ENCODE peak calls at places on chromosome 18, in five cellular contexts. W, U, T, C and N are unnamed samples.

GRCh38 chr18:30957086-30957485 is 85.5 kb downstream of the DSC3 start:
- DNase-seq in U (no peak), C (no peak), T (no peak), W (no peak), N (no peak)

GRCh38 chr18:67386028-67386427 is 130.5 kb downstream of the DSEL start:
- DNase-seq in W (peak), U (no peak), C (no peak), T (no peak), N (no peak)

GRCh38 chr18:2410688-2411087 is 160.6 kb downstream of the METTL4 start:
- DNase-seq in C (no peak), T (no peak), W (no peak), U (no peak), N (no peak)

GRCh38 chr18:48917579-48918101 is 33.1 kb downstream of the SMAD7 start:
- DNase-seq in W (no peak), U (no peak), T (peak), C (no peak), N (no peak)

GRCh38 chr18:70426818-70427217 is 138.0 kb downstream of the SOCS6 start:
- DNase-seq in U (no peak), W (no peak), C (no peak), T (no peak), N (no peak)

GRCh38 chr18:56296381-56296780 is 342.0 kb downstream of the TXNL1 start:
- DNase-seq in C (no peak), U (no peak), W (no peak), T (no peak), N (no peak)

GRCh38 chr18:7618821-7619410 is 51.8 kb downstream of the PTPRM start:
- DNase-seq in W (no peak), T (no peak), U (no peak), C (no peak), N (no peak)

GRCh38 chr18:3138274-3138975 is 81.3 kb downstream of the MYOM1 start:
- DNase-seq in W (no peak), C (no peak), U (no peak), T (no peak), N (no peak)

GRCh38 chr18:36831139-36831538 is 2.2 kb downstream of the KIAA1328 start:
- DNase-seq in T (no peak), W (no peak), C (no peak), U (no peak), N (no peak)

GRCh38 chr18:53715243-53715853 is 509.1 kb downstream of the MBD2 start:
- DNase-seq in U (no peak), C (no peak), W (no peak), T (no peak), N (no peak)

GRCh38 chr18:56112013-56112749 is 524.2 kb upstream of the TCF4 start:
- DNase-seq in T (no peak), W (no peak), U (no peak), C (no peak), N (no peak)

GRCh38 chr18:77108001-77108692 is 24.4 kb downstream of the MBP start:
- DNase-seq in U (peak), T (peak), C (no peak), W (peak), N (peak)

GRCh38 chr18:26040051-26040656 is 50.3 kb downstream of the SS18 start:
- DNase-seq in U (no peak), T (no peak), W (no peak), C (no peak), N (no peak)

GRCh38 chr18:48124857-48125626 is 194.6 kb upstream of the SMAD2 start:
- DNase-seq in U (no peak), W (peak), T (no peak), C (no peak), N (no peak)

GRCh38 chr18:35397976-35398375 is 20.8 kb upstream of the ZNF396 start:
- DNase-seq in W (no peak), T (no peak), U (no peak), C (no peak), N (no peak)

GRCh38 chr18:26547302-26548143 is 830 bp downstream of the KCTD1 start:
- DNase-seq in W (peak), C (peak), U (peak), T (peak), N (no peak)

GRCh38 chr18:78151234-78151633 is 828.4 kb upstream of the SALL3 start:
- DNase-seq in U (no peak), C (no peak), W (no peak), T (no peak), N (no peak)

GRCh38 chr18:12276736-12277554 is 22.8 kb downstream of the CIDEA start:
- DNase-seq in W (no peak), U (no peak), T (no peak), C (no peak), N (no peak)

GRCh38 chr18:12274793-12275192 is 20.6 kb downstream of the CIDEA start:
- DNase-seq in W (no peak), T (no peak), U (no peak), C (no peak), N (no peak)

GRCh38 chr18:12271376-12272235 is 17.4 kb downstream of the CIDEA start:
- DNase-seq in T (peak), C (no peak), W (peak), U (peak), N (peak)
- TF ChIP-seq POLR2A in T (peak), C (no peak), W (no peak), U (no peak), N (no peak)

DNA sequence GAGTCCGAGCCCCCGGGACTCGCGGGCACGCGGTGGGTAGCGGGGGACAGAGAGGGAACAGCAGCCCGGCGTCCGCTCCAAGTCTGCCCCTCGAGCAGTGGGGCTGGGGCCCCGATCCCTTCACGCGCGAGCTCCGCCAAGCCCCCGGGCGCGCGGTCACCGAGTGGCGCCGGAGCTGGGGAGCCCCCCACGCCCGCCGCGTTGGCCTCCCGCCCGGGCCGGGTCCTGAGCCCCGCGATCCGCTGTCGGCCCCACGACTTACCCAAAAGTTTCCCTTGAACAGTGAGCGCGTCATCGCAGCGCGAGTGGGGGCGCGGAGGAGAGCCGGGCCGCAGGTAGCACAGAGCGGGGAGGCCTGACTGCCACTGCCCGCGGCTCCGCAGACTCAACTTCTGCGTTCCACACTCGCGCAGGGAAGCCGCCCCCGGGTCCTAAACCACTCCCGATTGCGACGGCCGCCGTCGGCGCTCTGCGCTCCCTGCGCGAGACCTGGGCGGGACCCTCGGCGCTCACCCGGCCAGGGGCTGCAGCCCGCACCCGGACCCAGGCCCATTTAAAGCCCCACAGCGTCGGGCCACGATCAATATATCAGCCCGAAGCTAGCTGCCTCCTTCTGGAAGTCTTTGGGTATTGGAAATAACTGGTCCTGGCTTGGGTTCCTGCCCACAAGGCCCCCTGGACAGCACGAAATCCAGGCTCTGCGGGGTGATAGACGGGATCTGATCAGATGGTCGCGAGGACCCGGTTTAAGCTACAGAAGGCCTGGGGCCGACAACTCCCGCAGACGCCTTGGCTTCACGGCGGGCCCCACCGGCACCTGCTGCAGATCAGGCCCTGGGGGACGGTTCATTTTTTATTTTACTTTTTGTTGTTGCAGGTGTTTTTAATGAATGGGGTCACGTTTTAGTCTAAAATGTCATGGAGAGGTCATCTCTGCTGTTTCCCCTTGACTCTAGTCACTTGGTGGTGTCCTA is at the start of gene PSTPIP2:
- DNase-seq in W (peak), C (peak), T (peak), U (peak), N (peak)
- TF ChIP-seq POLR2A in W (no peak), C (no peak), T (no peak), U (peak), N (peak)

GRCh38 chr18:8800876-8801262 is 95.5 kb downstream of the MTCL1 start:
- DNase-seq in U (no peak), T (no peak), W (no peak), C (no peak), N (peak)
- TF ChIP-seq POLR2A in U (no peak), T (no peak), W (no peak), C (no peak), N (no peak)

GRCh38 chr18:61736168-61736567 is 156.6 kb downstream of the RNF152 start:
- DNase-seq in T (no peak), C (no peak), U (no peak), W (no peak), N (no peak)

GRCh38 chr18:61738042-61738441 is 154.8 kb downstream of the RNF152 start:
- DNase-seq in U (no peak), T (no peak), W (no peak), C (no peak), N (no peak)

GRCh38 chr18:61738488-61738887 is 154.3 kb downstream of the RNF152 start:
- DNase-seq in U (no peak), T (no peak), W (no peak), C (no peak), N (no peak)

GRCh38 chr18:61732854-61733253 is 160.0 kb downstream of the RNF152 start:
- DNase-seq in U (no peak), C (no peak), W (no peak), T (peak), N (no peak)

GRCh38 chr18:61735564-61736102 is 157.2 kb downstream of the RNF152 start:
- DNase-seq in W (no peak), T (no peak), U (no peak), C (no peak), N (no peak)
- TF ChIP-seq POLR2A in W (no peak), T (no peak), U (no peak), C (no peak), N (no peak)

GRCh38 chr18:24136967-24137373 is 1.9 kb upstream of the CABYR start:
- DNase-seq in U (no peak), C (no peak), T (no peak), W (no peak), N (no peak)

GRCh38 chr18:24142376-24142775 is 3.5 kb downstream of the CABYR start:
- DNase-seq in C (no peak), T (no peak), W (no peak), U (no peak), N (no peak)

GRCh38 chr18:24138281-24138883 is 480 bp upstream of the CABYR start:
- DNase-seq in C (no peak), W (no peak), T (no peak), U (no peak), N (no peak)

GRCh38 chr18:24140697-24141096 is 1.8 kb downstream of the CABYR start:
- DNase-seq in C (no peak), T (no peak), U (no peak), W (no peak), N (no peak)

DNA sequence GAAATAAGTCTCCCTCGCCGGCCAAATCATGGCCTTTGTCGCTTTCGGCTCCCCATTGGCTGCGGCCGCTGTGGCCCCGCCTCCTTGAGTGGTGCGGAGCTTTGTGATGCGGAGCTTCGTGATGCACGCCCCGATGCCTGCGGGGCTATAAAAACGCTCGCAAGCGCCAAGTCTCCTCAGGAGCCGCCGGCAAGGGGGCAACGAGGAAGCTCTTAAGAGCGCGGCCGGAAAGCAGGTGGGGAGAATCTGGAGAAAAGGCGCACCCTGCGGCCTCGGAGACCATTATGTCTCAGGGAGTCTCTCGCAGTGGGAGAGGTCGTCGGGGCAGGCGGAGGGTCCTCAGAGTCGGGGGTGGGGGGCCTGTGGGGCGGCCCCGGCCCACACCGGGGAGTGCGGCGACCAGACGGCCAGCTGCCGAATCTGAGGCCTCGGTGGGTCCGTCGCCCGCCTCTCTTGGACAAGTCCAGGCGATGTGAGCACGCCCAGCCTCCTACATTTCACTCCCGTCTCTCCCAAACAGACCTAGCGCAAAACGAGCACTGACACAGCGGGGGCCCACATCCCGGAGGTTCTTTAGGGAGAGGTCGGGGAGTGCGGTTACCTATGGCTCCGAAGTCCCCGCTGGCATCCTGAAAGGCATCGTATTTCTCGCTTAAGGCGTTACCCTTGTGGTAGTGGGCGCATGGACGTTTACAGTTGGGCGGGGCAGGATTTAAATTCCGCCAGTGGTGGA is at the start of gene CABYR:
- DNase-seq in U (peak), C (peak), W (peak), T (peak), N (peak)
- TF ChIP-seq POLR2A in U (peak), C (peak), W (peak), T (no peak), N (peak)

DNA sequence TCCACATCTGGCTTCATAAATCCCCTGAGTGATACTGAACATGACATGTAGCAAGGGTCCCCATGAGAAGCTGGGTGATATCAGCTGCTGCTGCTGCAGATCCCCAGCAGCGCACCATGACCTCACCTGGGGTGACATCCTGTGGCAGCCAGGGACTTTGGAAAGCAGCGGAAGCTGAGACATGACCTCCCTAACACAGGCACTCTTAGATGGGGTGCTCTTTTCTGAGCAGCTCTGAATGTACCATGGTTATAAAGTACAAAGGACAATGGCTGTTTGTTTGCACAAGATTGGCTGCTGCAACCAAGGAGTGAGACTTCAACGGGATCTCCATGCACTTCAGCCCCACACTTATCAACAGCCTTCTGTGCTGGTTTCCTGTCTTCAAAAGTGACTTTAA is 74.7 kb upstream of the TMEM200C start:
- DNase-seq in W (no peak), U (peak), T (no peak), C (no peak), N (no peak)
- TF ChIP-seq POLR2A in W (no peak), U (no peak), T (no peak), C (no peak), N (no peak)